ENCODE peak calls at places on chromosomes 2 and 18, in four cellular contexts. One of them, this sample, is unnamed.

GRCh38 chr2:160920791-160921303 is 239.4 kb upstream of the TANK start:
- DNase-seq in posterior cingulate gyrus: no peak
- DNase-seq in GM19239: no peak
- DNase-seq in cerebellum: no peak
- DNase-seq in this sample: peak

GRCh38 chr2:101356486-101356885 is 30.8 kb downstream of the CREG2 start:
- DNase-seq in posterior cingulate gyrus: no peak
- DNase-seq in GM19239: no peak
- DNase-seq in cerebellum: no peak
- DNase-seq in this sample: peak

GRCh38 chr18:58241877-58242276 is 197.9 kb downstream of the NEDD4L start:
- DNase-seq in posterior cingulate gyrus: no peak
- DNase-seq in GM19239: no peak
- DNase-seq in cerebellum: no peak
- DNase-seq in this sample: peak

GRCh38 chr2:204453730-204454167 is 91.5 kb upstream of the PARD3B start:
- DNase-seq in posterior cingulate gyrus: no peak
- DNase-seq in GM19239: no peak
- DNase-seq in cerebellum: no peak
- DNase-seq in this sample: peak

GRCh38 chr18:30440351-30440750 is 602.2 kb downstream of the DSC3 start:
- DNase-seq in posterior cingulate gyrus: no peak
- DNase-seq in GM19239: no peak
- DNase-seq in cerebellum: no peak
- DNase-seq in this sample: no peak

GRCh38 chr2:233091595-233092375 is 31.6 kb downstream of the INPP5D start:
- DNase-seq in posterior cingulate gyrus: no peak
- DNase-seq in GM19239: no peak
- DNase-seq in cerebellum: no peak
- DNase-seq in this sample: no peak

GRCh38 chr2:121699421-121700328 is 37.0 kb downstream of the NIFK start:
- DNase-seq in posterior cingulate gyrus: no peak
- DNase-seq in GM19239: peak
- DNase-seq in cerebellum: no peak
- DNase-seq in this sample: peak

GRCh38 chr2:45699032-45699658 is 47.7 kb downstream of the PRKCE start:
- DNase-seq in posterior cingulate gyrus: no peak
- DNase-seq in GM19239: no peak
- DNase-seq in cerebellum: no peak
- DNase-seq in this sample: peak

GRCh38 chr2:96251721-96252292 is 14.0 kb downstream of the TMEM127 start:
- DNase-seq in posterior cingulate gyrus: peak
- DNase-seq in GM19239: no peak
- DNase-seq in cerebellum: peak
- DNase-seq in this sample: peak

GRCh38 chr2:109162999-109163398 is 34.0 kb downstream of the SH3RF3 start:
- DNase-seq in posterior cingulate gyrus: no peak
- DNase-seq in GM19239: no peak
- DNase-seq in cerebellum: no peak
- DNase-seq in this sample: no peak

GRCh38 chr2:47076586-47077441 is 78.3 kb downstream of the STPG4 start:
- DNase-seq in posterior cingulate gyrus: no peak
- DNase-seq in GM19239: no peak
- DNase-seq in cerebellum: no peak
- DNase-seq in this sample: peak

GRCh38 chr18:55861266-55861665 is 273.3 kb upstream of the TCF4 start:
- DNase-seq in posterior cingulate gyrus: peak
- DNase-seq in GM19239: no peak
- DNase-seq in cerebellum: peak
- DNase-seq in this sample: peak

GRCh38 chr2:66109419-66109818 is 325.5 kb upstream of the MEIS1 start:
- DNase-seq in posterior cingulate gyrus: no peak
- DNase-seq in GM19239: no peak
- DNase-seq in cerebellum: no peak
- DNase-seq in this sample: no peak

GRCh38 chr2:121539722-121540469 is 9.2 kb downstream of the RNU4ATAC start:
- DNase-seq in posterior cingulate gyrus: no peak
- DNase-seq in GM19239: no peak
- DNase-seq in cerebellum: no peak
- DNase-seq in this sample: no peak

GRCh38 chr2:239905884-239906654 is 119.1 kb downstream of the NDUFA10 start:
- DNase-seq in posterior cingulate gyrus: no peak
- DNase-seq in GM19239: no peak
- DNase-seq in cerebellum: no peak
- DNase-seq in this sample: no peak

GRCh38 chr2:190468814-190469569 is 60.8 kb downstream of the MFSD6 start:
- DNase-seq in posterior cingulate gyrus: peak
- DNase-seq in GM19239: no peak
- DNase-seq in cerebellum: peak
- DNase-seq in this sample: peak

GRCh38 chr2:160695402-160696060 is 201.9 kb upstream of the RBMS1 start:
- DNase-seq in posterior cingulate gyrus: no peak
- DNase-seq in GM19239: no peak
- DNase-seq in cerebellum: no peak
- DNase-seq in this sample: no peak

GRCh38 chr2:110770308-110770695 is 37.9 kb downstream of the ACOXL start:
- DNase-seq in posterior cingulate gyrus: no peak
- DNase-seq in GM19239: no peak
- DNase-seq in cerebellum: peak
- DNase-seq in this sample: no peak

GRCh38 chr2:77397763-77398162 is 124.4 kb downstream of the LRRTM4 start:
- DNase-seq in posterior cingulate gyrus: no peak
- DNase-seq in GM19239: no peak
- DNase-seq in cerebellum: no peak
- DNase-seq in this sample: no peak

GRCh38 chr2:212843409-212844199 is 305.0 kb upstream of the ERBB4 start:
- DNase-seq in posterior cingulate gyrus: no peak
- DNase-seq in GM19239: no peak
- DNase-seq in cerebellum: no peak
- DNase-seq in this sample: peak

GRCh38 chr2:86809481-86810121 is 18.9 kb upstream of the CD8A start:
- DNase-seq in posterior cingulate gyrus: no peak
- DNase-seq in GM19239: no peak
- DNase-seq in cerebellum: peak
- DNase-seq in this sample: no peak

GRCh38 chr2:63050186-63050915 is at the start of gene OTX1:
- DNase-seq in posterior cingulate gyrus: peak
- DNase-seq in GM19239: peak
- DNase-seq in cerebellum: peak
- DNase-seq in this sample: peak

GRCh38 chr2:54658548-54659207 is 64.8 kb upstream of the EML6 start:
- DNase-seq in posterior cingulate gyrus: no peak
- DNase-seq in GM19239: no peak
- DNase-seq in cerebellum: no peak
- DNase-seq in this sample: peak

This sample was measured in AG20443.